ENCODE peak calls at places on chromosomes 2 and 18, in six cellular contexts. E is Daoy, L is NCI-H1694 treated with DMSO at 0.1 percent for 48 hours, Z is foreskin fibroblast, V is heart left ventricle, D is adrenal gland. C is an unnamed sample.

GRCh38 chr2:66573412-66573811 is 138.5 kb downstream of the MEIS1 start:
- DNase-seq in L (no peak), V (no peak), Z (no peak), D (no peak), E (no peak), C (no peak)

GRCh38 chr2:68925298-68925885 is 27.3 kb downstream of the GKN2 start:
- DNase-seq in V (no peak), E (peak), L (peak), D (peak), Z (no peak), C (no peak)

GRCh38 chr2:218727502-218728165 is 17.0 kb downstream of the TTLL4 start:
- DNase-seq in D (no peak), L (no peak), V (no peak), Z (no peak), E (peak), C (no peak)

GRCh38 chr2:96698221-96698861 is 41.5 kb downstream of the LMAN2L start:
- DNase-seq in D (no peak), Z (no peak), E (no peak), L (no peak), V (no peak), C (no peak)

GRCh38 chr2:239516286-239516953 is 115.6 kb upstream of the HDAC4 start:
- DNase-seq in D (no peak), Z (no peak), E (no peak), V (no peak), L (no peak), C (no peak)

GRCh38 chr18:70249118-70249517 is 39.7 kb upstream of the SOCS6 start:
- DNase-seq in L (no peak), E (peak), D (no peak), Z (peak), V (no peak), C (no peak)

GRCh38 chr2:202858601-202859000 is 13.0 kb downstream of the ICA1L start:
- DNase-seq in V (no peak), L (no peak), D (no peak), Z (no peak), E (no peak), C (no peak)

GRCh38 chr2:16238756-16239150 is 298.4 kb downstream of the MYCN start:
- DNase-seq in L (no peak), V (no peak), D (no peak), E (no peak), Z (no peak), C (no peak)

GRCh38 chr2:226489765-226490164 is 309.9 kb downstream of the IRS1 start:
- DNase-seq in L (no peak), Z (peak), V (no peak), D (no peak), E (peak), C (no peak)

GRCh38 chr2:239396881-239397681 is 3.7 kb downstream of the HDAC4 start:
- DNase-seq in L (no peak), E (no peak), Z (no peak), V (peak), D (peak), C (peak)

GRCh38 chr2:218003265-218003950 is 613 bp upstream of the TNS1 start:
- DNase-seq in V (peak), D (no peak), E (no peak), L (peak), Z (peak), C (peak)

GRCh38 chr2:229586746-229587705 is 127.3 kb downstream of the DNER start:
- DNase-seq in Z (peak), D (peak), E (peak), V (peak), L (peak), C (peak)

GRCh38 chr2:217593732-217594131 is 409.1 kb downstream of the TNS1 start:
- DNase-seq in L (no peak), V (no peak), Z (no peak), D (no peak), E (no peak), C (no peak)

GRCh38 chr2:160908157-160908556 is 252.1 kb upstream of the TANK start:
- DNase-seq in Z (no peak), L (no peak), V (no peak), E (no peak), D (no peak), C (no peak)

GRCh38 chr2:137943948-137944347 is 20.3 kb upstream of the HNMT start:
- DNase-seq in D (no peak), L (no peak), Z (no peak), E (no peak), V (no peak), C (no peak)

GRCh38 chr18:40852406-40852805 is 1102.6 kb upstream of the PIK3C3 start:
- DNase-seq in Z (no peak), D (no peak), L (no peak), E (no peak), V (no peak), C (no peak)

GRCh38 chr2:65754219-65754618 is 321.8 kb upstream of the SPRED2 start:
- DNase-seq in D (no peak), E (peak), Z (no peak), V (no peak), L (no peak), C (no peak)

GRCh38 chr18:22275706-22276333 is 106.4 kb downstream of the GATA6 start:
- DNase-seq in Z (no peak), V (peak), E (no peak), D (peak), L (no peak), C (no peak)

GRCh38 chr18:41391616-41392610 is 563.1 kb upstream of the PIK3C3 start:
- DNase-seq in Z (peak), V (peak), E (no peak), D (peak), L (peak), C (peak)

GRCh38 chr2:158232476-158232875 is 130.8 kb downstream of the UPP2 start:
- DNase-seq in V (no peak), Z (no peak), L (no peak), D (no peak), E (peak), C (no peak)

GRCh38 chr18:8751692-8752091 is 46.3 kb downstream of the MTCL1 start:
- DNase-seq in L (no peak), V (no peak), E (no peak), Z (no peak), D (no peak), C (no peak)

GRCh38 chr2:235934059-235934896 is 233.9 kb downstream of the GBX2 start:
- DNase-seq in D (peak), L (no peak), Z (no peak), E (no peak), V (no peak), C (no peak)

GRCh38 chr2:96197541-96198255 is 10.9 kb downstream of the STARD7 start:
- DNase-seq in D (no peak), E (no peak), L (no peak), Z (peak), V (no peak), C (no peak)

GRCh38 chr2:226903179-226903578 is 67.3 kb downstream of the RHBDD1 start:
- DNase-seq in V (no peak), E (peak), D (peak), Z (peak), L (no peak), C (no peak)

GRCh38 chr2:128469875-128470274 is 151.2 kb upstream of the HS6ST1 start:
- DNase-seq in D (peak), V (no peak), E (no peak), L (no peak), Z (no peak), C (no peak)

GRCh38 chr2:199882667-199883066 is 28.4 kb upstream of the C2orf69 start:
- DNase-seq in E (no peak), Z (no peak), L (no peak), V (no peak), D (no peak), C (no peak)

GRCh38 chr2:172551266-172551665 is 4.6 kb upstream of the PDK1 start:
- DNase-seq in L (no peak), Z (no peak), D (no peak), V (no peak), E (no peak), C (no peak)

GRCh38 chr18:39198376-39198775 is 1632.8 kb upstream of the CELF4 start:
- DNase-seq in L (no peak), V (no peak), E (no peak), Z (no peak), D (no peak), C (no peak)

GRCh38 chr2:122029456-122029855 is 274.0 kb downstream of the TSN start:
- DNase-seq in D (no peak), L (peak), E (no peak), Z (no peak), V (no peak), C (no peak)

GRCh38 chr2:158061763-158062162 is 39.9 kb upstream of the UPP2 start:
- DNase-seq in Z (no peak), D (no peak), L (no peak), V (no peak), E (no peak), C (no peak)

GRCh38 chr2:124325667-124326425 is 300.8 kb downstream of the CNTNAP5 start:
- DNase-seq in E (no peak), L (peak), Z (no peak), V (no peak), D (no peak), C (no peak)

GRCh38 chr18:48828201-48828580 is 122.6 kb downstream of the SMAD7 start:
- DNase-seq in L (no peak), Z (no peak), D (no peak), E (no peak), V (no peak), C (no peak)

C was measured in Right ventricle myocardium superior.